ENCODE peak calls at places on chromosomes 4 and X, in nine cellular contexts. One of them, this sample, is unnamed.

GRCh38 chrX:46551494-46552128 is 6.4 kb upstream of the ZNF674 start:
- DNase-seq in hepatocyte: peak; percentile 25
- DNase-seq in NCI-H2029: no peak
- DNase-seq in SHP77: no peak
- DNase-seq in EH: peak; percentile 63
- DNase-seq in renal cortical epithelial cell: no peak
- DNase-seq in cardiac fibroblast: peak; percentile 78
- DNase-seq in hepatic stellate cell: no peak
- DNase-seq in tibial artery: no peak
- DNase-seq in this sample: no peak

GRCh38 chr4:164955107-164955805 is 22.2 kb downstream of the TRIM61 start:
- DNase-seq in SHP77: no peak
- DNase-seq in hepatic stellate cell: no peak
- DNase-seq in tibial artery: no peak
- DNase-seq in EH: no peak
- DNase-seq in renal cortical epithelial cell: no peak
- DNase-seq in cardiac fibroblast: no peak
- DNase-seq in NCI-H2029: no peak
- DNase-seq in hepatocyte: no peak
- DNase-seq in this sample: no peak

GRCh38 chrX:22015144-22015750 is 16.9 kb upstream of the PHEX start:
- DNase-seq in tibial artery: no peak
- DNase-seq in NCI-H2029: no peak
- DNase-seq in cardiac fibroblast: no peak
- DNase-seq in hepatic stellate cell: no peak
- DNase-seq in hepatocyte: no peak
- DNase-seq in SHP77: no peak
- DNase-seq in EH: no peak
- DNase-seq in renal cortical epithelial cell: no peak
- DNase-seq in this sample: no peak

GRCh38 chr4:88985088-88985779 is 71.8 kb downstream of the FAM13A start:
- DNase-seq in EH: peak; percentile 81
- DNase-seq in SHP77: no peak
- DNase-seq in hepatocyte: no peak
- DNase-seq in hepatic stellate cell: peak; percentile 17
- DNase-seq in cardiac fibroblast: peak; percentile 84
- DNase-seq in renal cortical epithelial cell: peak; percentile 71
- DNase-seq in NCI-H2029: no peak
- DNase-seq in tibial artery: peak; percentile 32
- DNase-seq in this sample: no peak

GRCh38 chr4:23516719-23517118 is 373.1 kb downstream of the PPARGC1A start:
- DNase-seq in renal cortical epithelial cell: peak; percentile 27
- DNase-seq in hepatic stellate cell: no peak
- DNase-seq in NCI-H2029: no peak
- DNase-seq in tibial artery: no peak
- DNase-seq in EH: no peak
- DNase-seq in hepatocyte: no peak
- DNase-seq in SHP77: no peak
- DNase-seq in cardiac fibroblast: no peak
- DNase-seq in this sample: no peak

GRCh38 chr4:85715996-85716737 is 241.2 kb downstream of the ARHGAP24 start:
- DNase-seq in tibial artery: no peak
- DNase-seq in renal cortical epithelial cell: no peak
- DNase-seq in cardiac fibroblast: no peak
- DNase-seq in EH: peak; percentile 69
- DNase-seq in hepatocyte: no peak
- DNase-seq in hepatic stellate cell: no peak
- DNase-seq in SHP77: no peak
- DNase-seq in NCI-H2029: no peak
- DNase-seq in this sample: no peak

GRCh38 chr4:155999743-156000142 is 46.1 kb upstream of the CTSO start:
- DNase-seq in renal cortical epithelial cell: no peak
- DNase-seq in hepatic stellate cell: peak; percentile 2
- DNase-seq in hepatocyte: peak; percentile 28
- DNase-seq in SHP77: no peak
- DNase-seq in tibial artery: no peak
- DNase-seq in EH: no peak
- DNase-seq in NCI-H2029: no peak
- DNase-seq in cardiac fibroblast: peak; percentile 19
- DNase-seq in this sample: no peak

GRCh38 chr4:98662619-98663225 is 4.3 kb upstream of the TSPAN5 start:
- DNase-seq in hepatocyte: no peak
- DNase-seq in tibial artery: no peak
- DNase-seq in cardiac fibroblast: no peak
- DNase-seq in NCI-H2029: no peak
- DNase-seq in renal cortical epithelial cell: no peak
- DNase-seq in SHP77: no peak
- DNase-seq in EH: no peak
- DNase-seq in hepatic stellate cell: no peak
- DNase-seq in this sample: peak; percentile 5

GRCh38 chrX:133939655-133940054 is 45.7 kb downstream of the GPC3 start:
- DNase-seq in NCI-H2029: no peak
- DNase-seq in SHP77: no peak
- DNase-seq in EH: no peak
- DNase-seq in hepatic stellate cell: no peak
- DNase-seq in tibial artery: no peak
- DNase-seq in renal cortical epithelial cell: no peak
- DNase-seq in cardiac fibroblast: no peak
- DNase-seq in hepatocyte: no peak
- DNase-seq in this sample: no peak

GRCh38 chr4:37540486-37540885 is 145.7 kb downstream of the RELL1 start:
- DNase-seq in renal cortical epithelial cell: peak; percentile 63
- DNase-seq in SHP77: no peak
- DNase-seq in hepatocyte: no peak
- DNase-seq in hepatic stellate cell: no peak
- DNase-seq in NCI-H2029: no peak
- DNase-seq in cardiac fibroblast: no peak
- DNase-seq in tibial artery: no peak
- DNase-seq in EH: no peak
- DNase-seq in this sample: no peak

GRCh38 chr4:140735779-140736391 is 20.3 kb downstream of the TBC1D9 start:
- DNase-seq in EH: no peak
- DNase-seq in SHP77: no peak
- DNase-seq in hepatic stellate cell: no peak
- DNase-seq in renal cortical epithelial cell: no peak
- DNase-seq in tibial artery: no peak
- DNase-seq in NCI-H2029: no peak
- DNase-seq in cardiac fibroblast: no peak
- DNase-seq in hepatocyte: no peak
- DNase-seq in this sample: no peak

GRCh38 chr4:128358231-128358902 is 70.8 kb upstream of the PGRMC2 start:
- DNase-seq in hepatocyte: peak; percentile 46
- DNase-seq in cardiac fibroblast: peak; percentile 75
- DNase-seq in hepatic stellate cell: peak; percentile 29
- DNase-seq in EH: peak; percentile 95
- DNase-seq in NCI-H2029: no peak
- DNase-seq in renal cortical epithelial cell: peak; percentile 39
- DNase-seq in SHP77: no peak
- DNase-seq in tibial artery: no peak
- DNase-seq in this sample: no peak

GRCh38 chr4:71683309-71683708 is 100.6 kb downstream of the GC start:
- DNase-seq in hepatocyte: no peak
- DNase-seq in tibial artery: no peak
- DNase-seq in EH: no peak
- DNase-seq in NCI-H2029: no peak
- DNase-seq in renal cortical epithelial cell: no peak
- DNase-seq in hepatic stellate cell: no peak
- DNase-seq in SHP77: no peak
- DNase-seq in cardiac fibroblast: no peak
- DNase-seq in this sample: no peak

This sample was measured in NCI-H510A.